ENCODE peak calls at places on chromosomes 5 and 9, in six cellular contexts. M, J, D, U, E and S are unnamed samples.

GRCh38 chr9:33620738-33621439 is 96.8 kb downstream of the ANKRD18B start:
- DNase-seq in J (no peak), U (no peak), M (no peak), D (no peak), E (no peak), S (no peak)

GRCh38 chr9:107667269-107667681 is 177.7 kb upstream of the KLF4 start:
- DNase-seq in J (no peak), M (no peak), E (no peak), U (no peak), D (no peak), S (no peak)

GRCh38 chr9:126777733-126778132 is 27.1 kb upstream of the ZBTB43 start:
- DNase-seq in U (no peak), J (no peak), M (no peak), D (peak; percentile 85), E (no peak), S (no peak)

GRCh38 chr5:132425009-132425937 is 55.8 kb downstream of the SLC22A5 start:
- DNase-seq in U (no peak), E (peak; percentile 30), J (peak; percentile 25), M (no peak), D (no peak), S (no peak)

GRCh38 chr5:120614512-120614911 is 150.4 kb downstream of the PRR16 start:
- DNase-seq in U (no peak), D (no peak), J (no peak), M (no peak), E (no peak), S (no peak)

GRCh38 chr5:5373351-5374033 is 49.0 kb upstream of the ICE1 start:
- DNase-seq in J (no peak), U (no peak), M (peak; percentile 34), E (no peak), D (no peak), S (no peak)

GRCh38 chr5:91058575-91058974 is 324.5 kb downstream of the ARRDC3 start:
- DNase-seq in U (no peak), D (no peak), M (no peak), E (no peak), J (no peak), S (no peak)

GRCh38 chr9:92135576-92135975 is 20.4 kb upstream of the SPTLC1 start:
- DNase-seq in J (no peak), D (no peak), E (no peak), U (no peak), M (no peak), S (no peak)

GRCh38 chr5:84438456-84438855 is 53.8 kb upstream of the EDIL3 start:
- DNase-seq in E (no peak), M (no peak), D (no peak), J (no peak), U (no peak), S (no peak)

GRCh38 chr9:128159073-128159783 is 837 bp upstream of the BBLN start:
- DNase-seq in M (peak; percentile 47), D (no peak), E (peak; percentile 26), U (no peak), J (peak; percentile 65), S (peak; percentile 18)

GRCh38 chr5:139639619-139640431 is 8.3 kb upstream of the CXXC5 start:
- DNase-seq in D (no peak), M (peak; percentile 23), E (no peak), J (no peak), U (no peak), S (no peak)

GRCh38 chr5:157977957-157978505 is 119.1 kb upstream of the CLINT1 start:
- DNase-seq in D (no peak), U (no peak), E (no peak), M (no peak), J (no peak), S (no peak)

GRCh38 chr5:96434201-96434645 is 1.2 kb upstream of the PCSK1 start:
- DNase-seq in M (no peak), E (peak; percentile 7), J (peak; percentile 24), U (no peak), D (peak; percentile 88), S (peak; percentile 7)

GRCh38 chr5:31364881-31365636 is 166.8 kb downstream of the DROSHA start:
- DNase-seq in U (no peak), E (no peak), J (no peak), M (no peak), D (no peak), S (no peak)

GRCh38 chr9:130432362-130432761 is 12.4 kb upstream of the ASS1 start:
- DNase-seq in E (no peak), M (no peak), U (no peak), J (no peak), D (no peak), S (no peak)

GRCh38 chr5:160434022-160434531 is 12.4 kb downstream of the PTTG1 start:
- DNase-seq in J (no peak), E (no peak), D (peak; percentile 61), U (peak; percentile 61), M (no peak), S (no peak)

GRCh38 chr9:105157178-105157583 is 87.3 kb upstream of the SLC44A1 start:
- DNase-seq in U (peak; percentile 16), M (peak; percentile 69), E (no peak), J (peak; percentile 32), D (peak; percentile 46), S (peak; percentile 24)

GRCh38 chr5:1003296-1003937 is 5.2 kb upstream of the NKD2 start:
- DNase-seq in E (no peak), J (no peak), M (peak; percentile 19), U (no peak), D (no peak), S (peak; percentile 76)

GRCh38 chr9:127278372-127278771 is 13.8 kb downstream of the GARNL3 start:
- DNase-seq in D (no peak), E (no peak), M (no peak), U (no peak), J (no peak), S (no peak)

GRCh38 chr9:134216961-134217360 is 52.6 kb upstream of the RNU6ATAC start:
- DNase-seq in M (no peak), D (no peak), U (no peak), E (no peak), J (no peak), S (no peak)

GRCh38 chr9:29160763-29161353 is 1587.6 kb upstream of the C9orf72 start:
- DNase-seq in U (no peak), J (no peak), M (no peak), E (no peak), D (peak; percentile 44), S (no peak)

GRCh38 chr9:17004500-17004899 is 130.3 kb upstream of the CNTLN start:
- DNase-seq in D (no peak), M (no peak), E (no peak), J (no peak), U (no peak), S (no peak)

GRCh38 chr9:126583134-126583760 is 30.5 kb upstream of the LMX1B start:
- DNase-seq in U (no peak), M (no peak), E (no peak), D (no peak), J (no peak), S (no peak)

GRCh38 chr5:74916831-74917710 is 50.9 kb upstream of the FAM169A start:
- DNase-seq in M (no peak), U (no peak), E (no peak), D (no peak), J (no peak), S (no peak)

GRCh38 chr5:178372091-178372695 is 139.6 kb upstream of the PHYKPL start:
- DNase-seq in E (no peak), J (no peak), D (no peak), M (no peak), U (no peak), S (no peak)